ENCODE peak calls at places on chromosomes 11 and 22, in eight cellular contexts. J, U, W, G, L, H, K and N are unnamed samples.

GRCh38 chr11:29005401-29005980 is 897.3 kb downstream of the METTL15 start:
- DNase-seq in J (no peak), U (peak; percentile 17), W (no peak), G (no peak), L (no peak), H (no peak), K (no peak), N (no peak)

GRCh38 chr11:69442012-69442806 is 39.3 kb upstream of the LINC01488 start:
- DNase-seq in J (no peak), U (no peak), W (peak; percentile 34), G (no peak), L (peak; percentile 19), H (no peak), K (no peak), N (peak; percentile 30)

GRCh38 chr11:28169816-28170215 is 61.6 kb downstream of the METTL15 start:
- DNase-seq in J (no peak), U (no peak), W (peak; percentile 34), G (no peak), L (no peak), H (no peak), K (no peak), N (no peak)

GRCh38 chr11:13928566-13929251 is 33.8 kb upstream of the SPON1 start:
- DNase-seq in J (no peak), U (peak; percentile 14), W (peak; percentile 74), G (no peak), L (peak; percentile 54), H (no peak), K (peak; percentile 71), N (peak; percentile 75)

GRCh38 chr11:103609117-103610066 is 427.0 kb upstream of the DDI1 start:
- DNase-seq in J (no peak), U (peak; percentile 61), W (peak; percentile 97), G (no peak), L (peak; percentile 95), H (peak; percentile 50), K (peak; percentile 96), N (no peak)

GRCh38 chr22:40326905-40327735 is 19.2 kb upstream of the ADSL start:
- DNase-seq in J (no peak), U (no peak), W (peak; percentile 49), G (no peak), L (no peak), H (no peak), K (peak; percentile 73), N (peak; percentile 56)

GRCh38 chr11:120040136-120040840 is 97.6 kb downstream of the TRIM29 start:
- DNase-seq in J (no peak), U (no peak), W (no peak), G (peak; percentile 5), L (no peak), H (no peak), K (no peak), N (no peak)

GRCh38 chr11:116927163-116927772 is 89.8 kb upstream of the APOA1 start:
- DNase-seq in J (no peak), U (peak; percentile 69), W (no peak), G (no peak), L (no peak), H (no peak), K (peak; percentile 32), N (no peak)

GRCh38 chr11:57937431-57937830 is 86.2 kb upstream of the OR9Q1 start:
- DNase-seq in J (no peak), U (no peak), W (no peak), G (no peak), L (no peak), H (no peak), K (no peak), N (no peak)